ENCODE peak calls at places on chromosomes 4 and X, in four cellular contexts. One of them, this sample, is unnamed.
A peak's percentile ranks its signal among the peaks of the same experiment; 100 is the strongest.

GRCh38 chr4:126318376-126318775 is 1003.6 kb downstream of the FAT4 start:
- DNase-seq in Peyer's patch: no peak
- DNase-seq in ascending aorta: no peak
- DNase-seq in IMR-90: no peak
- DNase-seq in this sample: no peak

GRCh38 chr4:133969202-133969873 is 232.3 kb downstream of the PABPC4L start:
- DNase-seq in ascending aorta: no peak
- DNase-seq in Peyer's patch: no peak
- DNase-seq in IMR-90: peak; percentile 20
- DNase-seq in this sample: no peak

GRCh38 chr4:61517144-61517543 is 317.0 kb downstream of the ADGRL3 start:
- DNase-seq in Peyer's patch: peak; percentile 75
- DNase-seq in IMR-90: no peak
- DNase-seq in ascending aorta: no peak
- DNase-seq in this sample: no peak

GRCh38 chr4:3407171-3407771 is 34.5 kb upstream of the HGFAC start:
- DNase-seq in Peyer's patch: no peak
- DNase-seq in ascending aorta: no peak
- DNase-seq in IMR-90: no peak
- DNase-seq in this sample: peak; percentile 62

GRCh38 chr4:91958651-91959050 is 345.1 kb upstream of the GRID2 start:
- DNase-seq in ascending aorta: no peak
- DNase-seq in Peyer's patch: no peak
- DNase-seq in IMR-90: peak; percentile 6
- DNase-seq in this sample: no peak

GRCh38 chr4:122576261-122577188 is 44.3 kb downstream of the IL21 start:
- DNase-seq in Peyer's patch: no peak
- DNase-seq in IMR-90: peak; percentile 58
- DNase-seq in ascending aorta: no peak
- DNase-seq in this sample: no peak

GRCh38 chr4:83931659-83932058 is 395.8 kb downstream of the GPAT3 start:
- DNase-seq in Peyer's patch: no peak
- DNase-seq in IMR-90: no peak
- DNase-seq in ascending aorta: no peak
- DNase-seq in this sample: no peak

GRCh38 chrX:134625315-134625718 is 33.0 kb downstream of the PLAC1 start:
- DNase-seq in IMR-90: no peak
- DNase-seq in ascending aorta: no peak
- DNase-seq in Peyer's patch: no peak
- DNase-seq in this sample: no peak

GRCh38 chr4:48968814-48969213 is 17.3 kb upstream of the CWH43 start:
- DNase-seq in IMR-90: peak; percentile 96
- DNase-seq in Peyer's patch: no peak
- DNase-seq in ascending aorta: no peak
- DNase-seq in this sample: no peak

GRCh38 chr4:15234101-15234500 is 193.7 kb upstream of the C1QTNF7 start:
- DNase-seq in ascending aorta: no peak
- DNase-seq in IMR-90: peak; percentile 93
- DNase-seq in Peyer's patch: no peak
- DNase-seq in this sample: no peak

GRCh38 chr4:105088110-105088879 is 58.4 kb upstream of the TET2 start:
- DNase-seq in ascending aorta: no peak
- DNase-seq in Peyer's patch: no peak
- DNase-seq in IMR-90: peak; percentile 98
- DNase-seq in this sample: no peak

GRCh38 chrX:16796298-16796697 is 10.0 kb downstream of the TXLNG start:
- DNase-seq in IMR-90: no peak
- DNase-seq in Peyer's patch: no peak
- DNase-seq in ascending aorta: no peak
- DNase-seq in this sample: no peak

GRCh38 chr4:168586926-168587325 is 90.1 kb downstream of the PALLD start:
- DNase-seq in ascending aorta: no peak
- DNase-seq in IMR-90: no peak
- DNase-seq in Peyer's patch: no peak
- DNase-seq in this sample: no peak
- H3K4me1 ChIP-seq in ascending aorta: peaks cover 3% of the 10 kb centered on the region
- H3K4me1 ChIP-seq in IMR-90: peaks cover 18% of the 10 kb centered on the region
- H3K4me1 ChIP-seq in Peyer's patch: no peaks in the 10 kb centered on the region
- H3K4me1 ChIP-seq in this sample: no peaks in the 10 kb centered on the region

GRCh38 chr4:137890802-137891201 is 351.3 kb downstream of the SLC7A11 start:
- DNase-seq in Peyer's patch: no peak
- DNase-seq in IMR-90: no peak
- DNase-seq in ascending aorta: no peak
- DNase-seq in this sample: no peak

GRCh38 chr4:137892134-137892533 is 350.0 kb downstream of the SLC7A11 start:
- DNase-seq in Peyer's patch: no peak
- DNase-seq in IMR-90: peak; percentile 78
- DNase-seq in ascending aorta: no peak
- DNase-seq in this sample: no peak

GRCh38 chr4:137901114-137901513 is 341.0 kb downstream of the SLC7A11 start:
- DNase-seq in Peyer's patch: no peak
- DNase-seq in IMR-90: no peak
- DNase-seq in ascending aorta: no peak
- DNase-seq in this sample: no peak

DNA sequence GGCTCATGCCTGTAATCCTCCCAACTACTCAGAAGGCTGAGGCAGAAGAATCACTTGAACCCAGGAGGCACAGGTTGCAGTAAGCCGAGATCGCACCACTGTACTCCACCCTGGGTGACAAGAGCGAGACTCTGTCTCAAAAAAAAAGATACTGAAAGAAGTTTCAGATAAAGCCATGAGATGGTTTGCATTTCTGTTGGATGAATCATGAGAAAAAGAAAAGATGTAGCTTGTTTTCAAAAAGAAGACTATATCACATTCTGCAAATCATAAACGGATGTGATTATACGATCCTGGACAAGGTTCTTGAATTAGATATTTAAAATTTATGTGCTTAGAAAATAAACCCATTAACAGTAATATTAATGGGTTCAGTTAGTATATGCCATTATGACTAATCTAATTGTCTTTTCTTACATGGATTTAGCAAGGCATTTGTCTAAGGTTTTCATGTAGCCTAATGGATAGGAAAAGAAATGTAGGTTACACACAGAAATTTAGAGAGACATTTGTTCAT is 345.9 kb downstream of the SLC7A11 start:
- DNase-seq in Peyer's patch: no peak
- DNase-seq in IMR-90: peak; percentile 23
- DNase-seq in ascending aorta: no peak
- DNase-seq in this sample: no peak
- H3K4me1 ChIP-seq in Peyer's patch: no peaks in the 10 kb centered on the region
- H3K4me1 ChIP-seq in IMR-90: peaks cover 2% of the 10 kb centered on the region
- H3K4me1 ChIP-seq in ascending aorta: no peaks in the 10 kb centered on the region
- H3K4me1 ChIP-seq in this sample: no peaks in the 10 kb centered on the region

DNA sequence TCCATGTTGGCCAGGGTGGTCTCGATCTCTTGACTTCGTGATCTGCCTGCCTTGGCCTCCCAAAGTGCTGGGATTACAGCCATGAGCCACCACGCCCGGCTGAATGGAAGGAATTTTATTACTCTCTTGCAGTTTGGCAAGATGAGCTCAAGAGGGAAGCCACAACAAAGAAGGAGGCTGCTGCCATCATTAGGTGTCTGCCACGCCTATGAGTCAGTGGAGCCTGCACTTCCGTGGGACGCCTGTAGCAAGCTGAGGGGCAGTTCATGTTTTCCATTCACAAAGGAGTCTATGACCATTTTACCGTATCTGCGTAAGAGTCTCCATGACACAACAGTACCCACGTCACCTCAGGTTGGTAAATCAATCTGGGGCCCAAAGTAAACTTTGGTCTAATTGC is 51.2 kb upstream of the CHRNA9 start:
- DNase-seq in ascending aorta: no peak
- DNase-seq in IMR-90: no peak
- DNase-seq in Peyer's patch: no peak
- DNase-seq in this sample: peak; percentile 82
- H3K4me1 ChIP-seq in ascending aorta: no peaks in the 10 kb centered on the region
- H3K4me1 ChIP-seq in IMR-90: no peaks in the 10 kb centered on the region
- H3K4me1 ChIP-seq in Peyer's patch: no peaks in the 10 kb centered on the region
- H3K4me1 ChIP-seq in this sample: peaks cover under 1% of the 10 kb centered on the region

GRCh38 chrX:153821066-153821465 is 9.3 kb downstream of the PDZD4 start:
- DNase-seq in IMR-90: no peak
- DNase-seq in Peyer's patch: no peak
- DNase-seq in ascending aorta: no peak
- DNase-seq in this sample: peak; percentile 58
- H3K4me1 ChIP-seq in IMR-90: no peaks in the 10 kb centered on the region
- H3K4me1 ChIP-seq in Peyer's patch: no peaks in the 10 kb centered on the region
- H3K4me1 ChIP-seq in ascending aorta: no peaks in the 10 kb centered on the region
- H3K4me1 ChIP-seq in this sample: peaks cover 12% of the 10 kb centered on the region

GRCh38 chrX:133302775-133303445 is 84.8 kb upstream of the TFDP3 start:
- DNase-seq in IMR-90: peak; percentile 44
- DNase-seq in ascending aorta: no peak
- DNase-seq in Peyer's patch: no peak
- DNase-seq in this sample: no peak

GRCh38 chrX:133307637-133308485 is 89.7 kb upstream of the TFDP3 start:
- DNase-seq in Peyer's patch: no peak
- DNase-seq in IMR-90: no peak
- DNase-seq in ascending aorta: no peak
- DNase-seq in this sample: no peak

GRCh38 chrX:133305348-133305747 is 87.2 kb upstream of the TFDP3 start:
- DNase-seq in ascending aorta: no peak
- DNase-seq in Peyer's patch: no peak
- DNase-seq in IMR-90: no peak
- DNase-seq in this sample: no peak

DNA sequence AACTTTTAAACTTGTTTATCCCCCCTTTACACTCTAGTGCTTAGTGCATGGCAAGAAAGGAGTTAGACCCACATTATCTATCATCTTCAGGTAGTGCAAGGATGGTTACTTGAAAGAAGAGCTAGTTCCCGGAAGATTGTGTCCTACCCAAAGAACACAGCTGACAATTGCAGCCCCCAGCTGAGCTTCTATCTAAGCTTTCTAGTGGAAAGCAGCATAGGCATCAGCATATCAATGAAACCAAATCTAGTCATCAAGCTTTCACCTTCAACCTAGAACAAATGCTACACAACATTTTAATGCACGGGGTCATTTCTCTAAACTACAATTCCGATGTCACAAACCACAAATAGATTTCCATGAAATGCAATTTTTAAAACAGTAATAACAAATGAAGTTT is 88.9 kb upstream of the TFDP3 start:
- DNase-seq in Peyer's patch: no peak
- DNase-seq in IMR-90: no peak
- DNase-seq in ascending aorta: no peak
- DNase-seq in this sample: no peak
- H3K4me1 ChIP-seq in Peyer's patch: no peaks in the 10 kb centered on the region
- H3K4me1 ChIP-seq in IMR-90: no peaks in the 10 kb centered on the region
- H3K4me1 ChIP-seq in ascending aorta: no peaks in the 10 kb centered on the region
- H3K4me1 ChIP-seq in this sample: no peaks in the 10 kb centered on the region

DNA sequence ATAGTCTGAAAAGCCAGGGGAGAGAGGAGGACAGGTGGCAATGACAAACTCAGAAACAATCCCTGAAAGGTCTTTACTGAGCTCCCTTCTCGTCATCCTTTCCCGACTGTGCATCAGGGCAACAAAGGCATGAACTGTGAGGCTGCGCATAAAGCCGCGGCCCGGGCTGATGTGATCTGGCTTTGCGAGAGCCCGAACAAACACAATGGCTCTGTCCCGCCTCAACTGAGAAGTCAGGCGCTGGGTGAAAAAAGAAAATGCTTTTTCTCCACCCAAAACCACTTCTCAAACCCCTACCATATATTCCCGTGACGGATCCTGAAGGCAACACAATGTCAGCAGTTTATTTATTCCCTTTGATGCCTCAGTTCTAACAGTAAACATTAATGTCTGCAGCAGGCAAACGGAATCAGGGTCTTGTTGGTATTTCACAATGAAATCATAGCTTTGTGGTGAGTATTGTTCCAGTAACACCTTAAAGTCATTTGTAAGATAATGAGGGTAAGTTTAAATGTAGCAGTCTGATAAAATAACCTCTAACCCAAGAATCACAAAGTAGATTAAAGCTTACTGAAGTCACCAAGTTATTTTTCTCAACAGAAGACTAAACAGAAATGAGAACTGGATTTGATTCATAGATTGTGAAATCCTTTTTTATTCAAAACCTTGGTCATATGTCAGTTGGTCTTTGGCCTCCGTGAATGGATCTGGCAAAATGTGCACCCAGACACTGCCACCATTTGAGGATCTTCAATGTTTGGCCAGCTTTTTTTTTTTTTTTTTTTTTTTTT is 67.4 kb downstream of the APBB2 start:
- DNase-seq in Peyer's patch: no peak
- DNase-seq in ascending aorta: no peak
- DNase-seq in IMR-90: peak; percentile 54
- DNase-seq in this sample: no peak
- H3K4me1 ChIP-seq in Peyer's patch: no peaks in the 10 kb centered on the region
- H3K4me1 ChIP-seq in ascending aorta: peaks cover 22% of the 10 kb centered on the region
- H3K4me1 ChIP-seq in IMR-90: peaks cover 32% of the 10 kb centered on the region
- H3K4me1 ChIP-seq in this sample: no peaks in the 10 kb centered on the region

GRCh38 chr4:138224614-138225013 is 17.5 kb downstream of the SLC7A11 start:
- DNase-seq in IMR-90: no peak
- DNase-seq in ascending aorta: no peak
- DNase-seq in Peyer's patch: no peak
- DNase-seq in this sample: no peak
- H3K4me1 ChIP-seq in IMR-90: peaks cover 18% of the 10 kb centered on the region
- H3K4me1 ChIP-seq in ascending aorta: no peaks in the 10 kb centered on the region
- H3K4me1 ChIP-seq in Peyer's patch: no peaks in the 10 kb centered on the region
- H3K4me1 ChIP-seq in this sample: no peaks in the 10 kb centered on the region

GRCh38 chr4:85489273-85489672 is 14.3 kb downstream of the ARHGAP24 start:
- DNase-seq in Peyer's patch: no peak
- DNase-seq in ascending aorta: no peak
- DNase-seq in IMR-90: peak; percentile 8
- DNase-seq in this sample: no peak
- H3K4me1 ChIP-seq in Peyer's patch: no peaks in the 10 kb centered on the region
- H3K4me1 ChIP-seq in ascending aorta: no peaks in the 10 kb centered on the region
- H3K4me1 ChIP-seq in IMR-90: no peaks in the 10 kb centered on the region
- H3K4me1 ChIP-seq in this sample: peaks cover 13% of the 10 kb centered on the region

GRCh38 chrX:12953420-12953819 is 21.5 kb upstream of the TMSB4X start:
- DNase-seq in ascending aorta: no peak
- DNase-seq in IMR-90: no peak
- DNase-seq in Peyer's patch: no peak
- DNase-seq in this sample: no peak
- H3K4me1 ChIP-seq in ascending aorta: no peaks in the 10 kb centered on the region
- H3K4me1 ChIP-seq in IMR-90: peaks cover 23% of the 10 kb centered on the region
- H3K4me1 ChIP-seq in Peyer's patch: peaks cover 25% of the 10 kb centered on the region
- H3K4me1 ChIP-seq in this sample: peaks cover 89% of the 10 kb centered on the region